ENCODE peak calls at places on chromosomes 1 and 21, in eight cellular contexts. T is dorsolateral prefrontal cortex, W is sigmoid colon, U is astrocyte of the cerebellum, M is epithelial cell of esophagus, K is A549, J is thoracic aorta, Y is astrocyte. S is an unnamed sample.

GRCh38 chr1:100075773-100076172 is 57.0 kb downstream of the SASS6 start:
- DNase-seq in W (no peak), M (no peak), U (no peak), T (no peak), J (no peak), Y (no peak), K (no peak), S (peak)

GRCh38 chr1:43981135-43981491 is 2.1 kb downstream of the B4GALT2 start:
- DNase-seq in M (peak), W (no peak), J (no peak), U (no peak), K (no peak), Y (no peak), T (no peak), S (no peak)

GRCh38 chr1:7678491-7679158 is 92.5 kb upstream of the VAMP3 start:
- DNase-seq in J (no peak), W (no peak), U (no peak), K (no peak), M (no peak), T (no peak), Y (no peak), S (no peak)

GRCh38 chr1:170445096-170445495 is 86.9 kb upstream of the GORAB start:
- DNase-seq in T (no peak), Y (peak), J (no peak), U (no peak), K (no peak), W (no peak), M (peak), S (no peak)

GRCh38 chr1:57162607-57163235 is 196.9 kb upstream of the C8B start:
- DNase-seq in T (peak), W (no peak), M (no peak), K (no peak), J (no peak), Y (no peak), U (no peak), S (no peak)

GRCh38 chr1:115433483-115433882 is 95.4 kb upstream of the NGF start:
- DNase-seq in W (no peak), Y (no peak), M (no peak), T (no peak), U (no peak), K (no peak), J (no peak), S (no peak)

GRCh38 chr1:37919277-37919676 is 27.6 kb downstream of the INPP5B start:
- DNase-seq in T (no peak), W (peak), M (peak), Y (no peak), J (no peak), U (no peak), K (peak), S (no peak)

GRCh38 chr1:181089017-181089776 is 697 bp downstream of the IER5 start:
- DNase-seq in T (no peak), K (no peak), Y (no peak), W (no peak), M (no peak), J (no peak), U (no peak), S (no peak)

GRCh38 chr1:153728305-153729066 is 636 bp downstream of the INTS3 start:
- DNase-seq in K (peak), U (no peak), T (peak), J (peak), M (peak), W (peak), Y (peak), S (no peak)

GRCh38 chr21:29526545-29526944 is 227.8 kb downstream of the BACH1 start:
- DNase-seq in K (no peak), W (no peak), U (no peak), J (no peak), T (no peak), M (no peak), Y (no peak), S (no peak)

GRCh38 chr1:232784794-232785193 is 20.4 kb upstream of the MAP10 start:
- DNase-seq in W (no peak), K (no peak), T (no peak), U (no peak), J (no peak), Y (no peak), M (no peak), S (no peak)

DNA sequence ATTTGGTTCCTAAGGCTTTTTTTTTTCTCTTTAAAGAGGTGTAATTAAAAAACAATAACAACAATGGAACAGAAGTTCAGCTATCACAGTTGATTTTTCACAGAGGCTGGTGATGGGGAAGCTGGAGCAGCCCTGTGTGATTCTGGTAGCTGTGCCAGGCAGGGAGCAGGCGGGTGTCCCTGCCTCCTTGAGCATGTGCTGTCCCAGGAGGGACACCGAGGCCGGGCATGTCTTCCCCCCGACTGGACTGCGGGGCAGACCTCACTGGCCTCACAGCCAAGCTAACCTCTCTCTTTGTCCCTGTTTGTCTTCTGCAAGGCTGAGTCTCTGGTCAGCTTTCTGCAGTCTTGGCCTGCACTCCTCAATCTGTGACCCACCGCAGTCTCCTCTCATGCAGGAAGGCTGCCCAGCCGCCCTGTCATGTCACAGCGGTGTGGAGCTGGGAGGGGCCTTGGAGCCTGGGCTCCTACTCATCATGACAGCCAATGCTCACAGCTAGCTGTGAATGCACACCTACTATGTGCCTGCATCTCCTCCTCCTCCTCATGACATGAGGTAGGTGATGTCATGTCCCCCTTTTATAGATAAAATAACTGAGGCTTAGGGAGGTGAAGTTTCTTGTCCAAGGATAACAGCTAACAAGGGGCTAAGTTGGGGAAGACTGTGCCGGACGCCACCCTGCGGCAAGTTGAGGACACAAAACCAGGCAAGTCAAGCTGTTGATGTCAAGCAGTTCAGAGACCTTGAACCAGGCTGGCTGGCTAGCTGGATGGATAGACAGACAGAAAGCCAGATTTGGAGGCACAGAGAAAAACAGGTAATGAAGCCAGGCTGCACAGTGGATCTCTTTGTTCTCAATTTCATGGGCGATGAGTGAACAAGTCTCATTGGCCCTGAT is 10.2 kb upstream of the ACTL8 start:
- DNase-seq in W (no peak), J (no peak), K (no peak), T (no peak), U (no peak), Y (no peak), M (no peak), S (no peak)
- TF ChIP-seq CTCF in W (no peak), J (no peak), K (no peak), T (no peak), U (peak), Y (no peak), M (no peak), S (no peak)

GRCh38 chr21:45528981-45529784 is 13.1 kb downstream of the SLC19A1 start:
- DNase-seq in K (no peak), J (no peak), T (peak), W (peak), M (no peak), Y (no peak), U (no peak), S (no peak)
- TF ChIP-seq CTCF in K (no peak), J (no peak), T (no peak), W (no peak), M (no peak), Y (no peak), U (no peak), S (no peak)

GRCh38 chr1:202892501-202892900 is 3.6 kb upstream of the RABIF start:
- DNase-seq in T (no peak), J (no peak), M (peak), Y (no peak), W (no peak), K (no peak), U (no peak), S (no peak)

GRCh38 chr1:202890392-202890791 is 1.4 kb upstream of the RABIF start:
- DNase-seq in M (no peak), W (no peak), K (no peak), T (no peak), Y (no peak), J (no peak), U (no peak), S (no peak)

GRCh38 chr1:202888204-202888506 is 794 bp downstream of the RABIF start:
- DNase-seq in J (no peak), Y (peak), U (no peak), K (no peak), W (no peak), T (no peak), M (peak), S (no peak)

GRCh38 chr1:202888507-202889360 is at the start of gene RABIF:
- DNase-seq in M (peak), J (peak), K (peak), W (peak), U (peak), T (peak), Y (peak), S (peak)
- TF ChIP-seq CTCF in M (peak), J (no peak), K (no peak), W (no peak), U (peak), T (peak), Y (no peak), S (peak)

GRCh38 chr1:162372159-162373071 is 4.2 kb downstream of the SPATA46 start:
- DNase-seq in U (no peak), K (no peak), J (no peak), M (no peak), Y (peak), T (no peak), W (peak), S (no peak)
- TF ChIP-seq CTCF in U (peak), K (no peak), J (no peak), M (no peak), Y (no peak), T (no peak), W (no peak), S (no peak)

DNA sequence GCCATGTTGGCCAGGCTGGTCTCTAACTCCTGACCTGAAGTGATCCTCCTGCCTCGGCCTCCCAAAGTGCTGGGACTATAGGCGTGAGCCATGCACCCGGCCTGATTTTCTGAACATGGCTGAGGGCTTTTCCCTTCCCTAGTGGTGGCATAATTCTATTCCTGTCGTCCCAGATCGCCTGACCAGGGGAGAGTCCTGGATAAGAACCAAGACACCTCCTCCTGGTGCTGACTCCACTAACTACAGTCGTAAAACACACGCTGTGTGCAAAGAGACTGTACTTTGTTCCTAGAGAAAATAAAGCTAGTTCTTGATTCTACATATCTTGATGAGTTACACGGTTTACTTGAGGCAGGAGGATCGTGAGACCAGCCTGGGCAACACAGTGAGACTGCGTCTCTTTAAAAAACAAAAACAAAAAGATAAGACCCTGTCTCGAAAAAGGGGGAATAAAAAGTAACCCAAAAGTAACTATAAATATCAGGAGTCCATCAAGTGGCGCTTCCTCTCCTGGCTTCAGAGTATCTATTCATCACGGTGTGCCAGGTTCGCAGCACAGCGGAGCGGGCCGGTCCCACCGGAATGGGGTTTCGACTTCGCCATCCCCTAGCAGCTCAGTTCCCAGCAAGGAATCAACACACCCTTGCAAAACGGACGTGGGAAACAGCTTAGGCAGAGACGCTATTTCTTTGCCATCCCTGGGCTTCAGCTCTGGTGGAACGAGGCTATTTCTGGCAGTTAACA is 973 bp downstream of the SDF4 start:
- DNase-seq in T (no peak), W (no peak), M (peak), U (peak), K (peak), Y (peak), J (no peak), S (no peak)
- TF ChIP-seq CTCF in T (no peak), W (no peak), M (peak), U (peak), K (no peak), Y (peak), J (no peak), S (peak)

GRCh38 chr1:198797656-198798055 is 158.8 kb downstream of the PTPRC start:
- DNase-seq in M (no peak), U (no peak), T (no peak), W (no peak), J (no peak), Y (no peak), K (no peak), S (no peak)

GRCh38 chr1:198794498-198794897 is 155.7 kb downstream of the PTPRC start:
- DNase-seq in U (no peak), K (no peak), W (no peak), M (peak), Y (peak), J (no peak), T (no peak), S (no peak)

GRCh38 chr1:198798923-198799386 is 160.1 kb downstream of the PTPRC start:
- DNase-seq in Y (no peak), T (no peak), J (no peak), W (no peak), K (no peak), U (no peak), M (no peak), S (no peak)
- TF ChIP-seq CTCF in Y (no peak), T (no peak), J (no peak), W (no peak), K (no peak), U (no peak), M (no peak), S (no peak)